ENCODE peak calls at places on chromosomes 5 and 9, in ten cellular contexts. One of them, this sample, is unnamed.
A peak's percentile ranks its signal among the peaks of the same experiment; 100 is the strongest.

GRCh38 chr9:111992523-111992922 is 95.9 kb downstream of the UGCG start:
- DNase-seq in tibial artery: no peak
- DNase-seq in OCI-LY7: no peak
- DNase-seq in brain microvascular endothelial cell: peak; percentile 52
- DNase-seq in Peyer's patch: no peak
- DNase-seq in GM23338: no peak
- DNase-seq in IMR-90: peak; percentile 82
- DNase-seq in CD8-positive, alpha-beta T cell: no peak
- DNase-seq in heart left ventricle: no peak
- DNase-seq in sigmoid colon: no peak
- DNase-seq in this sample: no peak

GRCh38 chr5:90184764-90185163 is 224.8 kb downstream of the CETN3 start:
- DNase-seq in tibial artery: no peak
- DNase-seq in OCI-LY7: no peak
- DNase-seq in brain microvascular endothelial cell: no peak
- DNase-seq in Peyer's patch: no peak
- DNase-seq in GM23338: no peak
- DNase-seq in IMR-90: no peak
- DNase-seq in CD8-positive, alpha-beta T cell: no peak
- DNase-seq in heart left ventricle: no peak
- DNase-seq in sigmoid colon: no peak
- DNase-seq in this sample: no peak

GRCh38 chr5:92332039-92332438 is 948.9 kb upstream of the ARRDC3 start:
- DNase-seq in tibial artery: no peak
- DNase-seq in OCI-LY7: no peak
- DNase-seq in brain microvascular endothelial cell: no peak
- DNase-seq in Peyer's patch: no peak
- DNase-seq in GM23338: no peak
- DNase-seq in IMR-90: peak; percentile 55
- DNase-seq in CD8-positive, alpha-beta T cell: no peak
- DNase-seq in heart left ventricle: no peak
- DNase-seq in sigmoid colon: no peak
- DNase-seq in this sample: no peak

GRCh38 chr5:36644727-36645126 is 38.3 kb downstream of the SLC1A3 start:
- DNase-seq in tibial artery: no peak
- DNase-seq in OCI-LY7: no peak
- DNase-seq in brain microvascular endothelial cell: no peak
- DNase-seq in Peyer's patch: no peak
- DNase-seq in GM23338: peak; percentile 24
- DNase-seq in IMR-90: no peak
- DNase-seq in CD8-positive, alpha-beta T cell: no peak
- DNase-seq in heart left ventricle: no peak
- DNase-seq in sigmoid colon: no peak
- DNase-seq in this sample: no peak

GRCh38 chr9:131661954-131662621 is 77.8 kb downstream of the RAPGEF1 start:
- DNase-seq in tibial artery: no peak
- DNase-seq in OCI-LY7: peak; percentile 65
- DNase-seq in brain microvascular endothelial cell: no peak
- DNase-seq in Peyer's patch: no peak
- DNase-seq in GM23338: no peak
- DNase-seq in IMR-90: no peak
- DNase-seq in CD8-positive, alpha-beta T cell: no peak
- DNase-seq in heart left ventricle: no peak
- DNase-seq in sigmoid colon: no peak
- DNase-seq in this sample: no peak

GRCh38 chr9:90697782-90698181 is 55.2 kb upstream of the DIRAS2 start:
- DNase-seq in tibial artery: no peak
- DNase-seq in OCI-LY7: no peak
- DNase-seq in brain microvascular endothelial cell: no peak
- DNase-seq in Peyer's patch: no peak
- DNase-seq in GM23338: no peak
- DNase-seq in IMR-90: no peak
- DNase-seq in CD8-positive, alpha-beta T cell: no peak
- DNase-seq in heart left ventricle: no peak
- DNase-seq in sigmoid colon: no peak
- DNase-seq in this sample: no peak

GRCh38 chr5:91245871-91246270 is 137.2 kb downstream of the ARRDC3 start:
- DNase-seq in tibial artery: no peak
- DNase-seq in OCI-LY7: no peak
- DNase-seq in brain microvascular endothelial cell: no peak
- DNase-seq in Peyer's patch: no peak
- DNase-seq in GM23338: no peak
- DNase-seq in IMR-90: peak; percentile 17
- DNase-seq in CD8-positive, alpha-beta T cell: no peak
- DNase-seq in heart left ventricle: no peak
- DNase-seq in sigmoid colon: no peak
- DNase-seq in this sample: no peak

GRCh38 chr9:16429671-16430070 is 440.8 kb downstream of the BNC2 start:
- DNase-seq in tibial artery: no peak
- DNase-seq in OCI-LY7: no peak
- DNase-seq in brain microvascular endothelial cell: no peak
- DNase-seq in Peyer's patch: no peak
- DNase-seq in GM23338: no peak
- DNase-seq in IMR-90: no peak
- DNase-seq in CD8-positive, alpha-beta T cell: no peak
- DNase-seq in heart left ventricle: no peak
- DNase-seq in sigmoid colon: no peak
- DNase-seq in this sample: no peak

GRCh38 chr9:89400398-89401116 is 82.3 kb downstream of the SECISBP2 start:
- DNase-seq in tibial artery: no peak
- DNase-seq in OCI-LY7: peak; percentile 82
- DNase-seq in brain microvascular endothelial cell: no peak
- DNase-seq in Peyer's patch: no peak
- DNase-seq in GM23338: no peak
- DNase-seq in IMR-90: no peak
- DNase-seq in CD8-positive, alpha-beta T cell: no peak
- DNase-seq in heart left ventricle: no peak
- DNase-seq in sigmoid colon: no peak
- DNase-seq in this sample: no peak

GRCh38 chr9:96442491-96442890 is 7.5 kb upstream of the HABP4 start:
- DNase-seq in tibial artery: no peak
- DNase-seq in OCI-LY7: peak; percentile 12
- DNase-seq in brain microvascular endothelial cell: no peak
- DNase-seq in Peyer's patch: no peak
- DNase-seq in GM23338: no peak
- DNase-seq in IMR-90: no peak
- DNase-seq in CD8-positive, alpha-beta T cell: no peak
- DNase-seq in heart left ventricle: no peak
- DNase-seq in sigmoid colon: no peak
- DNase-seq in this sample: no peak

GRCh38 chr5:876398-877365 is 15.9 kb downstream of the BRD9 start:
- DNase-seq in tibial artery: no peak
- DNase-seq in OCI-LY7: no peak
- DNase-seq in brain microvascular endothelial cell: no peak
- DNase-seq in Peyer's patch: no peak
- DNase-seq in GM23338: no peak
- DNase-seq in IMR-90: no peak
- DNase-seq in CD8-positive, alpha-beta T cell: no peak
- DNase-seq in heart left ventricle: no peak
- DNase-seq in sigmoid colon: no peak
- DNase-seq in this sample: no peak

GRCh38 chr5:131587541-131587940 is 47.5 kb downstream of the RAPGEF6 start:
- DNase-seq in tibial artery: no peak
- DNase-seq in OCI-LY7: no peak
- DNase-seq in brain microvascular endothelial cell: no peak
- DNase-seq in Peyer's patch: no peak
- DNase-seq in GM23338: no peak
- DNase-seq in IMR-90: peak; percentile 47
- DNase-seq in CD8-positive, alpha-beta T cell: no peak
- DNase-seq in heart left ventricle: no peak
- DNase-seq in sigmoid colon: no peak
- DNase-seq in this sample: no peak

GRCh38 chr5:58358436-58358835 is 101.5 kb downstream of the PLK2 start:
- DNase-seq in tibial artery: no peak
- DNase-seq in OCI-LY7: no peak
- DNase-seq in brain microvascular endothelial cell: no peak
- DNase-seq in Peyer's patch: no peak
- DNase-seq in GM23338: no peak
- DNase-seq in IMR-90: no peak
- DNase-seq in CD8-positive, alpha-beta T cell: no peak
- DNase-seq in heart left ventricle: no peak
- DNase-seq in sigmoid colon: no peak
- DNase-seq in this sample: no peak

GRCh38 chr9:88953401-88954029 is 37.8 kb upstream of the S1PR3 start:
- DNase-seq in tibial artery: no peak
- DNase-seq in OCI-LY7: no peak
- DNase-seq in brain microvascular endothelial cell: peak; percentile 62
- DNase-seq in Peyer's patch: no peak
- DNase-seq in GM23338: no peak
- DNase-seq in IMR-90: peak; percentile 73
- DNase-seq in CD8-positive, alpha-beta T cell: no peak
- DNase-seq in heart left ventricle: no peak
- DNase-seq in sigmoid colon: no peak
- DNase-seq in this sample: no peak

GRCh38 chr5:144844086-144844485 is 673.4 kb downstream of the KCTD16 start:
- DNase-seq in tibial artery: no peak
- DNase-seq in OCI-LY7: no peak
- DNase-seq in brain microvascular endothelial cell: no peak
- DNase-seq in Peyer's patch: no peak
- DNase-seq in GM23338: no peak
- DNase-seq in IMR-90: no peak
- DNase-seq in CD8-positive, alpha-beta T cell: no peak
- DNase-seq in heart left ventricle: no peak
- DNase-seq in sigmoid colon: no peak
- DNase-seq in this sample: no peak

GRCh38 chr5:159330131-159330530 is at the start of gene IL12B:
- DNase-seq in tibial artery: no peak
- DNase-seq in OCI-LY7: no peak
- DNase-seq in brain microvascular endothelial cell: no peak
- DNase-seq in Peyer's patch: no peak
- DNase-seq in GM23338: no peak
- DNase-seq in IMR-90: peak; percentile 70
- DNase-seq in CD8-positive, alpha-beta T cell: no peak
- DNase-seq in heart left ventricle: no peak
- DNase-seq in sigmoid colon: no peak
- DNase-seq in this sample: no peak

GRCh38 chr5:36442796-36443195 is 141.1 kb upstream of the RANBP3L start:
- DNase-seq in tibial artery: no peak
- DNase-seq in OCI-LY7: no peak
- DNase-seq in brain microvascular endothelial cell: peak; percentile 68
- DNase-seq in Peyer's patch: no peak
- DNase-seq in GM23338: no peak
- DNase-seq in IMR-90: peak; percentile 37
- DNase-seq in CD8-positive, alpha-beta T cell: no peak
- DNase-seq in heart left ventricle: no peak
- DNase-seq in sigmoid colon: no peak
- DNase-seq in this sample: no peak

GRCh38 chr5:54159153-54159836 is 151.1 kb downstream of the ARL15 start:
- DNase-seq in tibial artery: no peak
- DNase-seq in OCI-LY7: peak; percentile 29
- DNase-seq in brain microvascular endothelial cell: peak; percentile 32
- DNase-seq in Peyer's patch: no peak
- DNase-seq in GM23338: peak; percentile 21
- DNase-seq in IMR-90: peak; percentile 69
- DNase-seq in CD8-positive, alpha-beta T cell: no peak
- DNase-seq in heart left ventricle: no peak
- DNase-seq in sigmoid colon: no peak
- DNase-seq in this sample: no peak
- TF ChIP-seq CTCF in tibial artery: no peak
- TF ChIP-seq CTCF in OCI-LY7: peak; percentile 37
- TF ChIP-seq CTCF in brain microvascular endothelial cell: peak; percentile 16
- TF ChIP-seq CTCF in Peyer's patch: no peak
- TF ChIP-seq CTCF in GM23338: peak; percentile 17
- TF ChIP-seq CTCF in IMR-90: no peak
- TF ChIP-seq CTCF in CD8-positive, alpha-beta T cell: no peak
- TF ChIP-seq CTCF in heart left ventricle: peak; percentile 5
- TF ChIP-seq CTCF in sigmoid colon: no peak
- TF ChIP-seq CTCF in this sample: no peak

GRCh38 chr5:56737918-56738606 is 77.3 kb upstream of the MAP3K1 start:
- DNase-seq in tibial artery: no peak
- DNase-seq in OCI-LY7: no peak
- DNase-seq in brain microvascular endothelial cell: no peak
- DNase-seq in Peyer's patch: no peak
- DNase-seq in GM23338: no peak
- DNase-seq in IMR-90: no peak
- DNase-seq in CD8-positive, alpha-beta T cell: no peak
- DNase-seq in heart left ventricle: no peak
- DNase-seq in sigmoid colon: no peak
- DNase-seq in this sample: no peak
- H3K27ac ChIP-seq in tibial artery: no peak overlapping the region
- H3K27ac ChIP-seq in OCI-LY7: no peak overlapping the region
- H3K27ac ChIP-seq in brain microvascular endothelial cell: no peak overlapping the region
- H3K27ac ChIP-seq in Peyer's patch: no peak overlapping the region
- H3K27ac ChIP-seq in GM23338: no peak overlapping the region
- H3K27ac ChIP-seq in IMR-90: no peak overlapping the region
- H3K27ac ChIP-seq in CD8-positive, alpha-beta T cell: no peak overlapping the region
- H3K27ac ChIP-seq in heart left ventricle: no peak overlapping the region
- H3K27ac ChIP-seq in sigmoid colon: no peak overlapping the region
- H3K27ac ChIP-seq in this sample: no peak overlapping the region

GRCh38 chr5:76298852-76299251 is 104.2 kb upstream of the IQGAP2 start:
- DNase-seq in tibial artery: no peak
- DNase-seq in OCI-LY7: no peak
- DNase-seq in brain microvascular endothelial cell: no peak
- DNase-seq in Peyer's patch: no peak
- DNase-seq in GM23338: no peak
- DNase-seq in IMR-90: no peak
- DNase-seq in CD8-positive, alpha-beta T cell: no peak
- DNase-seq in heart left ventricle: no peak
- DNase-seq in sigmoid colon: no peak
- DNase-seq in this sample: no peak
- TF ChIP-seq CTCF in tibial artery: no peak
- TF ChIP-seq CTCF in OCI-LY7: no peak
- TF ChIP-seq CTCF in brain microvascular endothelial cell: no peak
- TF ChIP-seq CTCF in Peyer's patch: no peak
- TF ChIP-seq CTCF in GM23338: no peak
- TF ChIP-seq CTCF in IMR-90: no peak
- TF ChIP-seq CTCF in CD8-positive, alpha-beta T cell: no peak
- TF ChIP-seq CTCF in heart left ventricle: no peak
- TF ChIP-seq CTCF in sigmoid colon: no peak
- TF ChIP-seq CTCF in this sample: no peak

GRCh38 chr9:121883281-121884056 is 209.6 kb downstream of the TTLL11 start:
- DNase-seq in tibial artery: no peak
- DNase-seq in OCI-LY7: peak; percentile 65
- DNase-seq in brain microvascular endothelial cell: peak; percentile 57
- DNase-seq in Peyer's patch: no peak
- DNase-seq in GM23338: no peak
- DNase-seq in IMR-90: peak; percentile 37
- DNase-seq in CD8-positive, alpha-beta T cell: no peak
- DNase-seq in heart left ventricle: no peak
- DNase-seq in sigmoid colon: no peak
- DNase-seq in this sample: peak; percentile 50

GRCh38 chr9:121881920-121882500 is 211.1 kb downstream of the TTLL11 start:
- DNase-seq in tibial artery: no peak
- DNase-seq in OCI-LY7: no peak
- DNase-seq in brain microvascular endothelial cell: no peak
- DNase-seq in Peyer's patch: no peak
- DNase-seq in GM23338: no peak
- DNase-seq in IMR-90: no peak
- DNase-seq in CD8-positive, alpha-beta T cell: no peak
- DNase-seq in heart left ventricle: no peak
- DNase-seq in sigmoid colon: no peak
- DNase-seq in this sample: no peak

GRCh38 chr9:121885345-121885901 is 207.7 kb downstream of the TTLL11 start:
- DNase-seq in tibial artery: no peak
- DNase-seq in OCI-LY7: peak; percentile 64
- DNase-seq in brain microvascular endothelial cell: peak; percentile 62
- DNase-seq in Peyer's patch: no peak
- DNase-seq in GM23338: no peak
- DNase-seq in IMR-90: peak; percentile 86
- DNase-seq in CD8-positive, alpha-beta T cell: no peak
- DNase-seq in heart left ventricle: no peak
- DNase-seq in sigmoid colon: no peak
- DNase-seq in this sample: no peak

GRCh38 chr9:121886759-121887485 is 206.2 kb downstream of the TTLL11 start:
- DNase-seq in tibial artery: no peak
- DNase-seq in OCI-LY7: no peak
- DNase-seq in brain microvascular endothelial cell: no peak
- DNase-seq in Peyer's patch: no peak
- DNase-seq in GM23338: no peak
- DNase-seq in IMR-90: no peak
- DNase-seq in CD8-positive, alpha-beta T cell: no peak
- DNase-seq in heart left ventricle: no peak
- DNase-seq in sigmoid colon: no peak
- DNase-seq in this sample: no peak

GRCh38 chr9:121884057-121884512 is 209.0 kb downstream of the TTLL11 start:
- DNase-seq in tibial artery: no peak
- DNase-seq in OCI-LY7: no peak
- DNase-seq in brain microvascular endothelial cell: peak; percentile 59
- DNase-seq in Peyer's patch: no peak
- DNase-seq in GM23338: peak; percentile 87
- DNase-seq in IMR-90: no peak
- DNase-seq in CD8-positive, alpha-beta T cell: no peak
- DNase-seq in heart left ventricle: no peak
- DNase-seq in sigmoid colon: no peak
- DNase-seq in this sample: no peak
- H3K27ac ChIP-seq in tibial artery: no peak overlapping the region
- H3K27ac ChIP-seq in OCI-LY7: no peak overlapping the region
- H3K27ac ChIP-seq in brain microvascular endothelial cell: no peak overlapping the region
- H3K27ac ChIP-seq in Peyer's patch: no peak overlapping the region
- H3K27ac ChIP-seq in GM23338: no peak overlapping the region
- H3K27ac ChIP-seq in IMR-90: no peak overlapping the region
- H3K27ac ChIP-seq in CD8-positive, alpha-beta T cell: no peak overlapping the region
- H3K27ac ChIP-seq in heart left ventricle: no peak overlapping the region
- H3K27ac ChIP-seq in sigmoid colon: no peak overlapping the region
- H3K27ac ChIP-seq in this sample: no peak overlapping the region